ENCODE peak calls at places on chromosome 13, in five cellular contexts. Q, R, E, A and N are unnamed samples.

GRCh38 chr13:72204291-72204690 is 337.3 kb upstream of the DACH1 start:
- DNase-seq in E (no peak), R (no peak), Q (no peak), A (no peak), N (no peak)

GRCh38 chr13:34587586-34587985 is 354.5 kb upstream of the NBEA start:
- DNase-seq in A (no peak), Q (no peak), E (no peak), R (no peak), N (no peak)

GRCh38 chr13:36840718-36841250 is 21.8 kb downstream of the RFXAP start:
- DNase-seq in E (no peak), A (no peak), R (no peak), Q (no peak), N (no peak)

GRCh38 chr13:90270231-90270630 is 1077.3 kb upstream of the MIR17HG start:
- DNase-seq in E (no peak), A (no peak), R (no peak), Q (no peak), N (no peak)

GRCh38 chr13:59963827-59964226 is 199.9 kb downstream of the DIAPH3 start:
- DNase-seq in A (no peak), Q (no peak), R (no peak), E (no peak), N (no peak)

GRCh38 chr13:52195052-52195837 is 35.8 kb upstream of the NEK3 start:
- DNase-seq in E (no peak), R (peak; percentile 20), A (peak; percentile 87), Q (peak; percentile 48), N (no peak)

GRCh38 chr13:111893071-111893606 is 173.8 kb upstream of the SOX1 start:
- DNase-seq in R (peak; percentile 93), Q (no peak), E (no peak), A (no peak), N (no peak)

GRCh38 chr13:77143325-77143907 is 116.5 kb upstream of the FBXL3 start:
- DNase-seq in Q (no peak), E (peak; percentile 42), A (no peak), R (no peak), N (no peak)

GRCh38 chr13:112734696-112735547 is 45.1 kb downstream of the ATP11A start:
- DNase-seq in A (no peak), E (no peak), Q (no peak), R (no peak), N (no peak)

GRCh38 chr13:75330770-75331169 is 151.2 kb downstream of the TBC1D4 start:
- DNase-seq in Q (no peak), R (no peak), E (no peak), A (no peak), N (no peak)

GRCh38 chr13:109602356-109602755 is 184.0 kb downstream of the IRS2 start:
- DNase-seq in E (no peak), A (no peak), Q (no peak), R (no peak), N (no peak)

GRCh38 chr13:73599232-73600128 is 534.7 kb downstream of the KLF12 start:
- DNase-seq in R (no peak), Q (no peak), E (no peak), A (no peak), N (no peak)

GRCh38 chr13:47256618-47257017 is 359.8 kb upstream of the HTR2A start:
- DNase-seq in A (no peak), E (no peak), Q (no peak), R (no peak), N (no peak)

GRCh38 chr13:43874512-43875092 is 4.9 kb downstream of the CCDC122 start:
- DNase-seq in A (no peak), R (no peak), E (peak; percentile 10), Q (no peak), N (no peak)

GRCh38 chr13:113275387-113275786 is 21.7 kb upstream of the LAMP1 start:
- DNase-seq in E (peak; percentile 77), Q (peak; percentile 7), A (no peak), R (peak; percentile 61), N (peak; percentile 89)

GRCh38 chr13:24251525-24251924 is 57.9 kb upstream of the C1QTNF9 start:
- DNase-seq in Q (peak; percentile 68), R (no peak), A (no peak), E (no peak), N (no peak)

GRCh38 chr13:82627183-82627582 is 1255.1 kb downstream of the SLITRK1 start:
- DNase-seq in A (no peak), E (no peak), R (no peak), Q (no peak), N (no peak)

GRCh38 chr13:77176350-77176749 is 149.4 kb upstream of the FBXL3 start:
- DNase-seq in Q (no peak), A (no peak), E (no peak), R (no peak), N (no peak)

GRCh38 chr13:98429081-98429480 is 147.8 kb downstream of the STK24 start:
- DNase-seq in A (no peak), E (no peak), Q (no peak), R (no peak), N (no peak)

GRCh38 chr13:23905766-23906165 is 8.5 kb upstream of the C1QTNF9B start:
- DNase-seq in E (no peak), R (no peak), Q (no peak), A (no peak), N (no peak)

GRCh38 chr13:38693168-38693567 is 6.3 kb downstream of the FREM2 start:
- DNase-seq in E (no peak), Q (no peak), R (no peak), A (no peak), N (no peak)

GRCh38 chr13:67763984-67764383 is 533.8 kb upstream of the PCDH9 start:
- DNase-seq in Q (no peak), E (no peak), A (no peak), R (no peak), N (no peak)

GRCh38 chr13:109778102-109778542 is 8.3 kb downstream of the IRS2 start:
- DNase-seq in E (no peak), Q (no peak), A (no peak), R (peak; percentile 29), N (no peak)

DNA sequence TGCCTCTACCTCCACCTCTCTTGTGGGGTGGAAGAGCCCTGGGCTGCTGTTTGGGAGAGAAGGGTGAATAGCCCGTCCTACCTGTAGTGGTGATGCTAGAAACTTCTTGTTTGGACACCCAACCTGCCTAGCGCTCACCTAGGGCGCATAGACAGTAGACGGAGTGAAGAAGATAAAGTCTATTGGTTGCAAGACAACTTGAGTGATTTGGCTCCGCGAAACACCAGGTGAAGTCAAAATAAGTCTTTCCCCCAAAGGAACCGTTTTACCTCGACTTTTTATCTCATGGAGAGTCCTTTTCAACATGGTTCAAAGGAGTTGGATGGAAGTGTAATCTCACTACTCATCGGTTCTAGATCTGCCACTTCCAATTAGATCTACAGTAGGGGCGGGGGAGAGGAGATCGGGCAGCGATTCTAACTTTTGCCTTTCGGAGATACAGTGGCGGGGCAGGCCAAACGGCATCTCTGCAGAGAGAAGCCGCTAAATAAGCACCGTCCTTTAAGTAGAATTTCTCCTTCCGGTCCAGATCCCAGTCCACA is 694 bp upstream of the ZIC5 start:
- DNase-seq in A (no peak), R (peak; percentile 82), Q (no peak), E (no peak), N (no peak)
- H3K4me3 ChIP-seq in A (no peak overlapping the region), R (peak overlapping the region; percentile 96), Q (no peak overlapping the region), E (no peak overlapping the region), N (peak overlapping the region; percentile 93)

GRCh38 chr13:30305456-30305855 is 1.9 kb downstream of the KATNAL1 start:
- DNase-seq in A (no peak), E (no peak), R (no peak), Q (no peak), N (no peak)
- H3K4me3 ChIP-seq in A (no peak overlapping the region), E (no peak overlapping the region), R (peak overlapping the region; percentile 82), Q (no peak overlapping the region), N (no peak overlapping the region)

DNA sequence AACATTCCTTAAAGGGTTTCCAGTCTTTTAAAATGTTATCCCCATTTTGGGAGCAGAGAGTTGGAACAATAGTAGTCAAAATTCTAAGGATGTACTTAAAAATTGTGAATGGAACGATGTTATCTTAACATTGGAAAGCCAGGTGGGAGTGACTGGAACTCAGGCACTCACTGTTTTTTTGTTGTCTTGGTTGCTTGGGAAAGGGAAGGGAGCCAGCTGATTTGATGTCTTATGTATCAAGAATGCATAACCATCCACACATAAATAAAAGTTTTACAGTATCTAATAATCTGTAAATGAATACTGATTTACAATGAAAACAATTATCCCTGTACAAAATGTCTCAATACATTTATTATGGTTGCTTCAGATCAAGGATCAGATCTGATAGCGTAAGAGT is 88.7 kb downstream of the SLC10A2 start:
- DNase-seq in A (no peak), R (no peak), E (no peak), Q (no peak), N (no peak)
- H3K4me3 ChIP-seq in A (no peak overlapping the region), R (no peak overlapping the region), E (no peak overlapping the region), Q (no peak overlapping the region), N (no peak overlapping the region)

GRCh38 chr13:94708031-94708571 is 4.2 kb downstream of the SOX21 start:
- DNase-seq in E (no peak), A (no peak), Q (no peak), R (peak; percentile 95), N (no peak)

GRCh38 chr13:94706101-94706853 is 6.1 kb downstream of the SOX21 start:
- DNase-seq in Q (no peak), R (peak; percentile 73), A (no peak), E (no peak), N (no peak)

GRCh38 chr13:94705081-94705751 is 7.1 kb downstream of the SOX21 start:
- DNase-seq in R (peak; percentile 35), A (no peak), Q (no peak), E (no peak), N (no peak)

GRCh38 chr13:94707400-94708021 is 4.8 kb downstream of the SOX21 start:
- DNase-seq in R (peak; percentile 88), Q (no peak), E (no peak), A (peak; percentile 71), N (peak; percentile 61)

GRCh38 chr13:94706854-94707399 is 5.4 kb downstream of the SOX21 start:
- DNase-seq in E (no peak), A (no peak), R (peak; percentile 96), Q (no peak), N (no peak)
- H3K4me3 ChIP-seq in E (no peak overlapping the region), A (no peak overlapping the region), R (peak overlapping the region; percentile 93), Q (no peak overlapping the region), N (peak overlapping the region; percentile 6)

GRCh38 chr13:41236369-41236768 is 27.0 kb downstream of the MTRF1 start:
- DNase-seq in A (no peak), R (no peak), Q (no peak), E (no peak), N (no peak)

GRCh38 chr13:41231025-41231677 is 32.2 kb downstream of the MTRF1 start:
- DNase-seq in E (no peak), R (no peak), A (no peak), Q (no peak), N (no peak)

GRCh38 chr13:41229356-41229755 is 34.0 kb downstream of the MTRF1 start:
- DNase-seq in R (no peak), A (no peak), E (no peak), Q (no peak), N (no peak)

GRCh38 chr13:41231786-41232185 is 31.6 kb downstream of the MTRF1 start:
- DNase-seq in A (no peak), R (no peak), Q (no peak), E (no peak), N (no peak)

GRCh38 chr13:41232715-41233114 is 30.7 kb downstream of the MTRF1 start:
- DNase-seq in R (no peak), Q (no peak), A (no peak), E (no peak), N (no peak)
- H3K4me3 ChIP-seq in R (no peak overlapping the region), Q (no peak overlapping the region), A (no peak overlapping the region), E (no peak overlapping the region), N (no peak overlapping the region)